ENCODE peak calls at places on chromosomes 4 and X, in nine cellular contexts. G, D, R, P, J, M, I, X and F are unnamed samples.

GRCh38 chrX:28920141-28920540 is 332.9 kb downstream of the IL1RAPL1 start:
- DNase-seq in G (no peak), D (peak; percentile 2), R (no peak), P (no peak), J (no peak), M (no peak), I (no peak), X (no peak), F (no peak)

GRCh38 chr4:149057594-149057993 is 615.4 kb upstream of the NR3C2 start:
- DNase-seq in G (no peak), D (no peak), R (no peak), P (no peak), J (no peak), M (no peak), I (no peak), X (no peak), F (no peak)

GRCh38 chr4:73817341-73817740 is 19.1 kb upstream of the CXCL6 start:
- DNase-seq in G (no peak), D (no peak), R (no peak), P (no peak), J (no peak), M (no peak), I (no peak), X (no peak), F (no peak)

GRCh38 chr4:77960367-77960766 is 96.8 kb upstream of the FRAS1 start:
- DNase-seq in G (no peak), D (no peak), R (no peak), P (no peak), J (no peak), M (no peak), I (no peak), X (no peak), F (no peak)

GRCh38 chr4:54961357-54961975 is 163.9 kb downstream of the KDR start:
- DNase-seq in G (no peak), D (peak; percentile 54), R (peak; percentile 65), P (peak; percentile 5), J (peak; percentile 56), M (peak; percentile 12), I (no peak), X (no peak), F (no peak)

GRCh38 chrX:103554687-103555417 is 30.5 kb upstream of the TCEAL4 start:
- DNase-seq in G (peak; percentile 85), D (no peak), R (no peak), P (peak; percentile 62), J (peak; percentile 95), M (no peak), I (peak; percentile 40), X (peak; percentile 32), F (peak; percentile 29)

GRCh38 chr4:27210874-27211428 is 350.3 kb downstream of the STIM2 start:
- DNase-seq in G (no peak), D (no peak), R (no peak), P (no peak), J (no peak), M (no peak), I (no peak), X (no peak), F (no peak)

GRCh38 chrX:54357414-54358377 is at the start of gene WNK3:
- DNase-seq in G (peak; percentile 88), D (peak; percentile 83), R (peak; percentile 77), P (peak; percentile 86), J (peak; percentile 96), M (no peak), I (peak; percentile 67), X (peak; percentile 22), F (peak; percentile 36)

GRCh38 chr4:1666391-1666790 is 17.7 kb downstream of the FAM53A start:
- DNase-seq in G (no peak), D (no peak), R (no peak), P (no peak), J (no peak), M (no peak), I (no peak), X (no peak), F (no peak)

GRCh38 chrX:39152106-39152649 is 350.9 kb downstream of the MID1IP1 start:
- DNase-seq in G (peak; percentile 76), D (peak; percentile 4), R (no peak), P (peak; percentile 81), J (peak; percentile 55), M (peak; percentile 47), I (no peak), X (peak; percentile 23), F (peak; percentile 48)

GRCh38 chrX:24019448-24019847 is 7.5 kb downstream of the KLHL15 start:
- DNase-seq in G (no peak), D (no peak), R (no peak), P (no peak), J (no peak), M (no peak), I (no peak), X (no peak), F (no peak)

GRCh38 chr4:15682790-15683495 is 1.3 kb downstream of the FAM200B start:
- DNase-seq in G (no peak), D (peak; percentile 25), R (peak; percentile 25), P (no peak), J (no peak), M (no peak), I (no peak), X (no peak), F (no peak)

GRCh38 chr4:88674565-88674964 is 23.1 kb downstream of the NAP1L5 start:
- DNase-seq in G (no peak), D (no peak), R (no peak), P (no peak), J (no peak), M (no peak), I (no peak), X (no peak), F (no peak)

GRCh38 chr4:83189631-83190136 is 75.2 kb upstream of the PLAC8 start:
- DNase-seq in G (peak; percentile 36), D (no peak), R (no peak), P (no peak), J (peak; percentile 10), M (peak; percentile 53), I (no peak), X (no peak), F (no peak)

GRCh38 chr4:81915430-81915829 is 443.7 kb upstream of the RASGEF1B start:
- DNase-seq in G (no peak), D (no peak), R (no peak), P (no peak), J (no peak), M (no peak), I (no peak), X (no peak), F (no peak)

GRCh38 chrX:24333371-24333770 is 19.5 kb upstream of the SUPT20HL2 start:
- DNase-seq in G (no peak), D (no peak), R (no peak), P (no peak), J (no peak), M (no peak), I (no peak), X (no peak), F (no peak)

GRCh38 chr4:164753873-164754488 is at the start of gene SMIM31:
- DNase-seq in G (no peak), D (no peak), R (no peak), P (peak; percentile 54), J (no peak), M (no peak), I (no peak), X (no peak), F (no peak)

GRCh38 chr4:156762851-156763250 is 208.7 kb downstream of the PDGFC start:
- DNase-seq in G (no peak), D (no peak), R (no peak), P (no peak), J (peak; percentile 48), M (no peak), I (no peak), X (no peak), F (no peak)

GRCh38 chr4:17168571-17168970 is 270.1 kb upstream of the LDB2 start:
- DNase-seq in G (no peak), D (peak; percentile 90), R (peak; percentile 90), P (no peak), J (peak; percentile 74), M (no peak), I (no peak), X (no peak), F (no peak)

GRCh38 chrX:14963447-14964236 is 90.4 kb downstream of the MOSPD2 start:
- DNase-seq in G (no peak), D (peak; percentile 19), R (peak; percentile 11), P (no peak), J (no peak), M (no peak), I (no peak), X (no peak), F (no peak)

GRCh38 chrX:110657073-110657472 is 138.5 kb downstream of the CHRDL1 start:
- DNase-seq in G (no peak), D (no peak), R (no peak), P (no peak), J (no peak), M (no peak), I (no peak), X (no peak), F (no peak)

GRCh38 chr4:152021788-152022438 is 261.1 kb upstream of the GATB start:
- DNase-seq in G (no peak), D (no peak), R (no peak), P (no peak), J (no peak), M (no peak), I (peak; percentile 90), X (no peak), F (no peak)

GRCh38 chrX:115367956-115368355 is 78.4 kb downstream of the LUZP4 start:
- DNase-seq in G (no peak), D (no peak), R (peak; percentile 35), P (no peak), J (no peak), M (no peak), I (no peak), X (no peak), F (no peak)

GRCh38 chr4:121192500-121192899 is 28.4 kb upstream of the TNIP3 start:
- DNase-seq in G (no peak), D (peak; percentile 64), R (peak; percentile 65), P (no peak), J (peak; percentile 68), M (no peak), I (no peak), X (no peak), F (no peak)

GRCh38 chrX:38939067-38939466 is 137.8 kb downstream of the MID1IP1 start:
- DNase-seq in G (no peak), D (peak; percentile 90), R (peak; percentile 87), P (no peak), J (no peak), M (no peak), I (no peak), X (no peak), F (no peak)

GRCh38 chr4:51843309-51844156 is 580 bp downstream of the DCUN1D4 start:
- DNase-seq in G (no peak), D (peak; percentile 78), R (peak; percentile 70), P (peak; percentile 32), J (peak; percentile 82), M (peak; percentile 90), I (peak; percentile 55), X (no peak), F (peak; percentile 76)

GRCh38 chr4:48237996-48238645 is 31.5 kb downstream of the TEC start:
- DNase-seq in G (no peak), D (peak; percentile 18), R (peak; percentile 67), P (no peak), J (no peak), M (no peak), I (no peak), X (no peak), F (no peak)

GRCh38 chr4:15665738-15666365 is 10.7 kb upstream of the FBXL5 start:
- DNase-seq in G (no peak), D (peak; percentile 61), R (peak; percentile 76), P (no peak), J (no peak), M (no peak), I (no peak), X (no peak), F (no peak)

GRCh38 chrX:9940397-9940796 is 26.8 kb upstream of the CLDN34 start:
- DNase-seq in G (no peak), D (peak; percentile 33), R (peak; percentile 59), P (no peak), J (peak; percentile 5), M (no peak), I (peak; percentile 49), X (no peak), F (no peak)

GRCh38 chrX:76279007-76279406 is 106.1 kb downstream of the PBDC1 start:
- DNase-seq in G (peak; percentile 39), D (peak; percentile 59), R (peak; percentile 64), P (peak; percentile 12), J (peak; percentile 69), M (peak; percentile 13), I (no peak), X (no peak), F (no peak)

GRCh38 chr4:164536829-164537228 is 217.1 kb upstream of the SMIM31 start:
- DNase-seq in G (no peak), D (no peak), R (peak; percentile 10), P (no peak), J (peak; percentile 2), M (no peak), I (no peak), X (no peak), F (no peak)